ENCODE peak calls at places on chromosomes 11 and 22, in eight cellular contexts. K, X, Z, J, Q, U, T and V are unnamed samples.

GRCh38 chr11:2558402-2558801 is 113.6 kb downstream of the KCNQ1 start:
- DNase-seq in K (no peak), X (no peak), Z (no peak), J (no peak), Q (no peak), U (no peak), T (no peak), V (no peak)

GRCh38 chr11:58034471-58034870 is 3.7 kb downstream of the OR6Q1 start:
- DNase-seq in K (no peak), X (no peak), Z (no peak), J (no peak), Q (no peak), U (no peak), T (no peak), V (no peak)

GRCh38 chr22:49103314-49104052 is 724.2 kb downstream of the BRD1 start:
- DNase-seq in K (peak), X (no peak), Z (no peak), J (no peak), Q (no peak), U (peak), T (no peak), V (no peak)

GRCh38 chr11:6547177-6547576 is 50.1 kb downstream of the DNHD1 start:
- DNase-seq in K (no peak), X (no peak), Z (no peak), J (no peak), Q (no peak), U (no peak), T (no peak), V (no peak)

GRCh38 chr11:84580338-84580737 is 1046.8 kb downstream of the DLG2 start:
- DNase-seq in K (no peak), X (no peak), Z (no peak), J (no peak), Q (no peak), U (no peak), T (no peak), V (no peak)

GRCh38 chr22:20238567-20239062 is 29.5 kb downstream of the RTN4R start:
- DNase-seq in K (no peak), X (peak), Z (peak), J (no peak), Q (peak), U (peak), T (no peak), V (peak)

GRCh38 chr11:68896171-68896959 is 7.3 kb downstream of the MRPL21 start:
- DNase-seq in K (no peak), X (no peak), Z (no peak), J (no peak), Q (no peak), U (no peak), T (no peak), V (no peak)

GRCh38 chr22:50138988-50139387 is 31.5 kb upstream of the PANX2 start:
- DNase-seq in K (no peak), X (no peak), Z (no peak), J (no peak), Q (no peak), U (no peak), T (no peak), V (no peak)

GRCh38 chr11:76288166-76288978 is 82.1 kb upstream of the WNT11 start:
- DNase-seq in K (no peak), X (no peak), Z (no peak), J (no peak), Q (peak), U (no peak), T (peak), V (no peak)